ENCODE peak calls at places on chromosome 6, in nine cellular contexts. Y is stomach; D is left ventricle myocardium inferior; R is adrenal gland; H is CD8-positive, alpha-beta memory T cell; W is psoas muscle; N is H7; V is upper lobe of right lung; X is lung. B is an unnamed sample.

GRCh38 chr6:128508588-128509296 is 11.7 kb downstream of the PTPRK start:
- DNase-seq in Y (no peak), D (no peak), R (no peak), H (no peak), W (no peak), N (no peak), V (no peak), X (no peak), B (no peak)

GRCh38 chr6:157822221-157823000 is 635 bp upstream of the SNX9 start:
- DNase-seq in Y (no peak), D (peak; percentile 25), R (no peak), H (peak; percentile 50), W (peak; percentile 68), N (no peak), V (peak; percentile 68), X (no peak), B (peak; percentile 25)

GRCh38 chr6:140828833-140829232 is 1303.9 kb upstream of the GJE1 start:
- DNase-seq in Y (no peak), D (no peak), R (no peak), H (no peak), W (no peak), N (no peak), V (no peak), X (no peak), B (no peak)

GRCh38 chr6:6920114-6920983 is 187.4 kb upstream of the RREB1 start:
- DNase-seq in Y (no peak), D (no peak), R (no peak), H (no peak), W (no peak), N (no peak), V (no peak), X (no peak), B (no peak)

GRCh38 chr6:129321303-129321702 is 388.7 kb downstream of the ARHGAP18 start:
- DNase-seq in Y (no peak), D (no peak), R (no peak), H (no peak), W (no peak), N (no peak), V (no peak), X (no peak), B (no peak)

GRCh38 chr6:24493945-24494725 is 634 bp upstream of the ALDH5A1 start:
- DNase-seq in Y (no peak), D (no peak), R (no peak), H (no peak), W (no peak), N (no peak), V (no peak), X (no peak), B (no peak)

GRCh38 chr6:88983532-88983931 is 20.1 kb upstream of the RNGTT start:
- DNase-seq in Y (no peak), D (no peak), R (peak; percentile 67), H (no peak), W (no peak), N (no peak), V (no peak), X (no peak), B (no peak)

GRCh38 chr6:118770112-118770788 is 118.9 kb upstream of the CEP85L start:
- DNase-seq in Y (no peak), D (no peak), R (no peak), H (no peak), W (no peak), N (no peak), V (no peak), X (no peak), B (no peak)

GRCh38 chr6:18507018-18507415 is 119.9 kb downstream of the RNF144B start:
- DNase-seq in Y (no peak), D (no peak), R (no peak), H (no peak), W (no peak), N (no peak), V (no peak), X (no peak), B (no peak)

GRCh38 chr6:131948221-131948661 is 2.9 kb downstream of the CCN2 start:
- DNase-seq in Y (no peak), D (no peak), R (no peak), H (no peak), W (no peak), N (no peak), V (no peak), X (no peak), B (no peak)

GRCh38 chr6:159282351-159282750 is 113.2 kb downstream of the FNDC1 start:
- DNase-seq in Y (no peak), D (no peak), R (no peak), H (no peak), W (no peak), N (no peak), V (no peak), X (no peak), B (no peak)

GRCh38 chr6:56732517-56732916 is 89.8 kb upstream of the DST start:
- DNase-seq in Y (no peak), D (no peak), R (no peak), H (no peak), W (no peak), N (no peak), V (no peak), X (no peak), B (no peak)

GRCh38 chr6:146041282-146041681 is 12.4 kb downstream of the GRM1 start:
- DNase-seq in Y (no peak), D (no peak), R (no peak), H (no peak), W (no peak), N (peak; percentile 12), V (no peak), X (no peak), B (no peak)

GRCh38 chr6:119308048-119308570 is 41.5 kb downstream of the MAN1A1 start:
- DNase-seq in Y (no peak), D (no peak), R (no peak), H (no peak), W (no peak), N (no peak), V (no peak), X (no peak), B (no peak)

GRCh38 chr6:162538643-162539064 is 188.9 kb downstream of the PRKN start:
- DNase-seq in Y (no peak), D (peak; percentile 85), R (peak; percentile 81), H (no peak), W (peak; percentile 86), N (no peak), V (no peak), X (no peak), B (no peak)

GRCh38 chr6:100622907-100623692 is 158.4 kb upstream of the SIM1 start:
- DNase-seq in Y (no peak), D (no peak), R (no peak), H (no peak), W (no peak), N (no peak), V (no peak), X (no peak), B (no peak)

GRCh38 chr6:111799576-111800467 is 73.4 kb downstream of the FYN start:
- DNase-seq in Y (no peak), D (no peak), R (no peak), H (no peak), W (no peak), N (no peak), V (no peak), X (no peak), B (no peak)

GRCh38 chr6:116531675-116532570 is 13.6 kb downstream of the TRAPPC3L start:
- DNase-seq in Y (peak; percentile 56), D (peak; percentile 26), R (peak; percentile 83), H (peak; percentile 72), W (no peak), N (peak; percentile 46), V (no peak), X (peak; percentile 56), B (no peak)

GRCh38 chr6:27168586-27169443 is 78.7 kb upstream of the PRSS16 start:
- DNase-seq in Y (no peak), D (no peak), R (no peak), H (no peak), W (no peak), N (no peak), V (no peak), X (no peak), B (no peak)
- H3K4me3 ChIP-seq in Y (no peak overlapping the region), D (no peak overlapping the region), R (no peak overlapping the region), H (no peak overlapping the region), W (no peak overlapping the region), N (no peak overlapping the region), V (no peak overlapping the region), X (no peak overlapping the region), B (no peak overlapping the region)

GRCh38 chr6:41406821-41407787 is 71.7 kb downstream of the NCR2 start:
- DNase-seq in Y (no peak), D (peak; percentile 50), R (no peak), H (no peak), W (no peak), N (peak; percentile 86), V (peak; percentile 72), X (peak; percentile 40), B (no peak)
- H3K27me3 ChIP-seq in Y (peaks cover 35% of the 10 kb centered on the region), D (peaks cover 81% of the 10 kb centered on the region), R (peaks cover 17% of the 10 kb centered on the region), H (no peaks in the 10 kb centered on the region), W (no peaks in the 10 kb centered on the region), N (peaks cover 93% of the 10 kb centered on the region), V (peaks cover 11% of the 10 kb centered on the region), X (no peaks in the 10 kb centered on the region), B (peaks cover 40% of the 10 kb centered on the region)

DNA sequence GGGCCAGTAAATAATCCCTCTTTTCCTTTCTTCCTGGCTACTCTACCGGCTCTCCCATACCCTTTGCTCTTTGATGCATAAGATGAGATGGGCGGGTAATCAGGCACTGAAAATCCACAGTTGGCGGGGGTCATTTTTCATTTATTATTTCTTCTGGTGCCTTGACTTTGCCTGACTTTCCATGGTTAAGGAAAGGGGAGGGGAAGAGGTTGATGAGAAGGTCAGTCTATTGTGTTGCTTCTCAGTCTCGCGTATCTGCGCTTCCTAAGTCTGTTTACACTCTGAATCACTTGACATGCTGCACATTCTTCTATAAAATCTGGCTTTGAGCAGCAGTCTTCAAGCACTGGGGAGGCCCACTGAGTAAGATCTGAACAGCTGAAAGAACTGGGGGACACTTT is 121.1 kb upstream of the HDGFL1 start:
- DNase-seq in Y (no peak), D (no peak), R (no peak), H (no peak), W (no peak), N (no peak), V (no peak), X (no peak), B (no peak)
- H3K4me3 ChIP-seq in Y (no peak overlapping the region), D (no peak overlapping the region), R (no peak overlapping the region), H (no peak overlapping the region), W (no peak overlapping the region), N (no peak overlapping the region), V (no peak overlapping the region), X (no peak overlapping the region), B (no peak overlapping the region)

DNA sequence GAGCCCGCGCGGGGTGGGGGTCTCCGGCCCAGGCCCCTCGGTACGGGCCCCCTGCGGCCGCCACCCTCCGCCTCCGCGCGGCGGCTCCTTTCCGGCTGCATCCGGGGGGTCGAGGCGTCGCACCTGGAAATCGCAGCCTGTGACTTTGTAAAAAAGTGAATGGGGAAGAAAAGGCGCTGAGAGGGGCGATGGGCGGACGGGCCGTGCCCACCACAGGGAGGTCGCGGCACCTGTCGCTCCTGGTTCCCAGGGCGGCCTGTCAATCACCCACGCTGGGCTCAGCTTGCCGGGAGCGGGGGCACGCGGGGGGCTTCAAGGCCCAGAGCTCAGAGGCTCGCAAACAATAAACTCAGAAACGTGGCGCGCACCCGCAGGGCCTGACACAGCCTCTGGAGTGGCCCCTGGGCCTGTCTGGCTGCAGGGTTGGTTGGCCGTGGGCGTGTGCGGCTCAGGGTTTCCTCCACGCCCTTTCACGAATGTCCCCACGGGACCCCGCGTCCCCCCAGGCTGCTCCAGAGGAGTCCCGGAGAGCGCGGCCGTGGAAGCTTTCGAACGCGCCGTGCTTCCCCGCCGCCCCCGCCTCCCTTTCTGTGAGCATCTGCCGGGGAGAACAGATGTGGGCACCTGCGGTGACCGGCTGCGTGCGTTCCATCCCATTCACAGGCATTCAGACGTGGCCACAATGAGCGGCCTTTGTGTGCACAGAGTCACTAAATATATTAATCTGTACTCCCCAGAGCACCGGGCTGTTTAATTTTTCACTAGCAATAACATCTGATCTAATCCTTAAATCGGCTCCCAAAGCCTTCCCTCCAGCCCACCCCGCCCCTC is 6.1 kb upstream of the DLL1 start:
- DNase-seq in Y (no peak), D (no peak), R (no peak), H (no peak), W (no peak), N (peak; percentile 67), V (no peak), X (no peak), B (no peak)
- H3K27me3 ChIP-seq in Y (peaks cover 71% of the 10 kb centered on the region), D (peaks cover 53% of the 10 kb centered on the region), R (peaks cover 34% of the 10 kb centered on the region), H (peaks cover 55% of the 10 kb centered on the region), W (no peaks in the 10 kb centered on the region), N (peaks cover 50% of the 10 kb centered on the region), V (peaks cover 51% of the 10 kb centered on the region), X (peaks cover 3% of the 10 kb centered on the region), B (peaks cover 5% of the 10 kb centered on the region)